ENCODE peak calls at places on chromosomes 6 and 20, in seven cellular contexts. One of them, this sample, is unnamed.

GRCh38 chr6:41967312-41968287 is 26.0 kb upstream of the CCND3 start:
- DNase-seq in HCT116: peak
- DNase-seq in endodermal cell: peak
- DNase-seq in iris pigment epithelial cell: peak
- DNase-seq in activated CD4-positive, alpha-beta T cell treated with anti-CD3 and anti-CD28 coated beads, Interleukin-2, amount 50 U/mL, for 24 hours: no peak
- DNase-seq in A549: peak
- DNase-seq in stimulated activated CD4-positive, alpha-beta T cell treated with anti-CD3 and anti-CD28 coated beads, Interleukin-4, amount 100 ng/mL, for 4 hours: no peak
- DNase-seq in this sample: peak

GRCh38 chr6:30885999-30886896 is 1.9 kb downstream of the DDR1 start:
- DNase-seq in HCT116: peak
- DNase-seq in endodermal cell: peak
- DNase-seq in iris pigment epithelial cell: peak
- DNase-seq in activated CD4-positive, alpha-beta T cell treated with anti-CD3 and anti-CD28 coated beads, Interleukin-2, amount 50 U/mL, for 24 hours: no peak
- DNase-seq in A549: peak
- DNase-seq in stimulated activated CD4-positive, alpha-beta T cell treated with anti-CD3 and anti-CD28 coated beads, Interleukin-4, amount 100 ng/mL, for 4 hours: peak
- DNase-seq in this sample: peak

GRCh38 chr6:89410231-89411018 is 1.6 kb downstream of the RRAGD start:
- DNase-seq in HCT116: no peak
- DNase-seq in endodermal cell: no peak
- DNase-seq in iris pigment epithelial cell: no peak
- DNase-seq in activated CD4-positive, alpha-beta T cell treated with anti-CD3 and anti-CD28 coated beads, Interleukin-2, amount 50 U/mL, for 24 hours: no peak
- DNase-seq in A549: no peak
- DNase-seq in stimulated activated CD4-positive, alpha-beta T cell treated with anti-CD3 and anti-CD28 coated beads, Interleukin-4, amount 100 ng/mL, for 4 hours: no peak
- DNase-seq in this sample: no peak

GRCh38 chr6:166693880-166694279 is 66.8 kb upstream of the RPS6KA2 start:
- DNase-seq in HCT116: peak
- DNase-seq in endodermal cell: no peak
- DNase-seq in iris pigment epithelial cell: no peak
- DNase-seq in activated CD4-positive, alpha-beta T cell treated with anti-CD3 and anti-CD28 coated beads, Interleukin-2, amount 50 U/mL, for 24 hours: no peak
- DNase-seq in A549: no peak
- DNase-seq in stimulated activated CD4-positive, alpha-beta T cell treated with anti-CD3 and anti-CD28 coated beads, Interleukin-4, amount 100 ng/mL, for 4 hours: no peak
- DNase-seq in this sample: no peak

GRCh38 chr6:149960488-149960887 is 3.3 kb upstream of the ULBP1 start:
- DNase-seq in HCT116: no peak
- DNase-seq in endodermal cell: no peak
- DNase-seq in iris pigment epithelial cell: no peak
- DNase-seq in activated CD4-positive, alpha-beta T cell treated with anti-CD3 and anti-CD28 coated beads, Interleukin-2, amount 50 U/mL, for 24 hours: no peak
- DNase-seq in A549: no peak
- DNase-seq in stimulated activated CD4-positive, alpha-beta T cell treated with anti-CD3 and anti-CD28 coated beads, Interleukin-4, amount 100 ng/mL, for 4 hours: no peak
- DNase-seq in this sample: no peak

GRCh38 chr6:74356385-74356784 is 660.4 kb downstream of the CD109 start:
- DNase-seq in HCT116: peak
- DNase-seq in endodermal cell: no peak
- DNase-seq in iris pigment epithelial cell: peak
- DNase-seq in activated CD4-positive, alpha-beta T cell treated with anti-CD3 and anti-CD28 coated beads, Interleukin-2, amount 50 U/mL, for 24 hours: no peak
- DNase-seq in A549: peak
- DNase-seq in stimulated activated CD4-positive, alpha-beta T cell treated with anti-CD3 and anti-CD28 coated beads, Interleukin-4, amount 100 ng/mL, for 4 hours: no peak
- DNase-seq in this sample: no peak

GRCh38 chr20:53187402-53187801 is 215.2 kb downstream of the TSHZ2 start:
- DNase-seq in HCT116: no peak
- DNase-seq in endodermal cell: no peak
- DNase-seq in iris pigment epithelial cell: no peak
- DNase-seq in activated CD4-positive, alpha-beta T cell treated with anti-CD3 and anti-CD28 coated beads, Interleukin-2, amount 50 U/mL, for 24 hours: no peak
- DNase-seq in A549: no peak
- DNase-seq in stimulated activated CD4-positive, alpha-beta T cell treated with anti-CD3 and anti-CD28 coated beads, Interleukin-4, amount 100 ng/mL, for 4 hours: no peak
- DNase-seq in this sample: no peak

GRCh38 chr20:4267242-4267641 is 251.9 kb upstream of the RNF24 start:
- DNase-seq in HCT116: no peak
- DNase-seq in endodermal cell: no peak
- DNase-seq in iris pigment epithelial cell: no peak
- DNase-seq in activated CD4-positive, alpha-beta T cell treated with anti-CD3 and anti-CD28 coated beads, Interleukin-2, amount 50 U/mL, for 24 hours: no peak
- DNase-seq in A549: no peak
- DNase-seq in stimulated activated CD4-positive, alpha-beta T cell treated with anti-CD3 and anti-CD28 coated beads, Interleukin-4, amount 100 ng/mL, for 4 hours: no peak
- DNase-seq in this sample: no peak

GRCh38 chr20:562232-562897 is 18.8 kb upstream of the CSNK2A1 start:
- DNase-seq in HCT116: no peak
- DNase-seq in endodermal cell: peak
- DNase-seq in iris pigment epithelial cell: no peak
- DNase-seq in activated CD4-positive, alpha-beta T cell treated with anti-CD3 and anti-CD28 coated beads, Interleukin-2, amount 50 U/mL, for 24 hours: no peak
- DNase-seq in A549: no peak
- DNase-seq in stimulated activated CD4-positive, alpha-beta T cell treated with anti-CD3 and anti-CD28 coated beads, Interleukin-4, amount 100 ng/mL, for 4 hours: no peak
- DNase-seq in this sample: no peak

GRCh38 chr6:116369540-116370327 is 1.0 kb upstream of the DSE start:
- DNase-seq in HCT116: no peak
- DNase-seq in endodermal cell: no peak
- DNase-seq in iris pigment epithelial cell: peak
- DNase-seq in activated CD4-positive, alpha-beta T cell treated with anti-CD3 and anti-CD28 coated beads, Interleukin-2, amount 50 U/mL, for 24 hours: no peak
- DNase-seq in A549: no peak
- DNase-seq in stimulated activated CD4-positive, alpha-beta T cell treated with anti-CD3 and anti-CD28 coated beads, Interleukin-4, amount 100 ng/mL, for 4 hours: no peak
- DNase-seq in this sample: no peak

GRCh38 chr20:43533060-43533459 is 25.6 kb downstream of the L3MBTL1 start:
- DNase-seq in HCT116: no peak
- DNase-seq in endodermal cell: no peak
- DNase-seq in iris pigment epithelial cell: peak
- DNase-seq in activated CD4-positive, alpha-beta T cell treated with anti-CD3 and anti-CD28 coated beads, Interleukin-2, amount 50 U/mL, for 24 hours: no peak
- DNase-seq in A549: no peak
- DNase-seq in stimulated activated CD4-positive, alpha-beta T cell treated with anti-CD3 and anti-CD28 coated beads, Interleukin-4, amount 100 ng/mL, for 4 hours: no peak
- DNase-seq in this sample: no peak

GRCh38 chr6:27503436-27504030 is 30.6 kb upstream of the ZNF184 start:
- DNase-seq in HCT116: peak
- DNase-seq in endodermal cell: peak
- DNase-seq in iris pigment epithelial cell: peak
- DNase-seq in activated CD4-positive, alpha-beta T cell treated with anti-CD3 and anti-CD28 coated beads, Interleukin-2, amount 50 U/mL, for 24 hours: peak
- DNase-seq in A549: peak
- DNase-seq in stimulated activated CD4-positive, alpha-beta T cell treated with anti-CD3 and anti-CD28 coated beads, Interleukin-4, amount 100 ng/mL, for 4 hours: peak
- DNase-seq in this sample: peak

GRCh38 chr6:10633216-10633615 is 61.2 kb downstream of the C6orf52 start:
- DNase-seq in HCT116: peak
- DNase-seq in endodermal cell: no peak
- DNase-seq in iris pigment epithelial cell: peak
- DNase-seq in activated CD4-positive, alpha-beta T cell treated with anti-CD3 and anti-CD28 coated beads, Interleukin-2, amount 50 U/mL, for 24 hours: no peak
- DNase-seq in A549: peak
- DNase-seq in stimulated activated CD4-positive, alpha-beta T cell treated with anti-CD3 and anti-CD28 coated beads, Interleukin-4, amount 100 ng/mL, for 4 hours: no peak
- DNase-seq in this sample: peak

GRCh38 chr6:52262620-52263344 is 18.5 kb upstream of the IL17F start:
- DNase-seq in HCT116: no peak
- DNase-seq in endodermal cell: no peak
- DNase-seq in iris pigment epithelial cell: no peak
- DNase-seq in activated CD4-positive, alpha-beta T cell treated with anti-CD3 and anti-CD28 coated beads, Interleukin-2, amount 50 U/mL, for 24 hours: no peak
- DNase-seq in A549: no peak
- DNase-seq in stimulated activated CD4-positive, alpha-beta T cell treated with anti-CD3 and anti-CD28 coated beads, Interleukin-4, amount 100 ng/mL, for 4 hours: no peak
- DNase-seq in this sample: no peak

GRCh38 chr6:43758617-43759050 is 11.4 kb upstream of the VEGFA start:
- DNase-seq in HCT116: no peak
- DNase-seq in endodermal cell: peak
- DNase-seq in iris pigment epithelial cell: no peak
- DNase-seq in activated CD4-positive, alpha-beta T cell treated with anti-CD3 and anti-CD28 coated beads, Interleukin-2, amount 50 U/mL, for 24 hours: no peak
- DNase-seq in A549: no peak
- DNase-seq in stimulated activated CD4-positive, alpha-beta T cell treated with anti-CD3 and anti-CD28 coated beads, Interleukin-4, amount 100 ng/mL, for 4 hours: no peak
- DNase-seq in this sample: peak

GRCh38 chr6:106974999-106975698 is 620 bp upstream of the CD24 start:
- DNase-seq in HCT116: no peak
- DNase-seq in endodermal cell: peak
- DNase-seq in iris pigment epithelial cell: peak
- DNase-seq in activated CD4-positive, alpha-beta T cell treated with anti-CD3 and anti-CD28 coated beads, Interleukin-2, amount 50 U/mL, for 24 hours: no peak
- DNase-seq in A549: peak
- DNase-seq in stimulated activated CD4-positive, alpha-beta T cell treated with anti-CD3 and anti-CD28 coated beads, Interleukin-4, amount 100 ng/mL, for 4 hours: peak
- DNase-seq in this sample: peak

GRCh38 chr6:11076540-11076939 is 17.1 kb upstream of the SMIM13 start:
- DNase-seq in HCT116: no peak
- DNase-seq in endodermal cell: no peak
- DNase-seq in iris pigment epithelial cell: no peak
- DNase-seq in activated CD4-positive, alpha-beta T cell treated with anti-CD3 and anti-CD28 coated beads, Interleukin-2, amount 50 U/mL, for 24 hours: no peak
- DNase-seq in A549: no peak
- DNase-seq in stimulated activated CD4-positive, alpha-beta T cell treated with anti-CD3 and anti-CD28 coated beads, Interleukin-4, amount 100 ng/mL, for 4 hours: no peak
- DNase-seq in this sample: no peak

GRCh38 chr20:44967207-44967807 is 995 bp downstream of the STK4 start:
- DNase-seq in HCT116: no peak
- DNase-seq in endodermal cell: no peak
- DNase-seq in iris pigment epithelial cell: no peak
- DNase-seq in activated CD4-positive, alpha-beta T cell treated with anti-CD3 and anti-CD28 coated beads, Interleukin-2, amount 50 U/mL, for 24 hours: no peak
- DNase-seq in A549: no peak
- DNase-seq in stimulated activated CD4-positive, alpha-beta T cell treated with anti-CD3 and anti-CD28 coated beads, Interleukin-4, amount 100 ng/mL, for 4 hours: no peak
- DNase-seq in this sample: peak

GRCh38 chr20:50518270-50518721 is 8.1 kb downstream of the PTPN1 start:
- DNase-seq in HCT116: no peak
- DNase-seq in endodermal cell: no peak
- DNase-seq in iris pigment epithelial cell: peak
- DNase-seq in activated CD4-positive, alpha-beta T cell treated with anti-CD3 and anti-CD28 coated beads, Interleukin-2, amount 50 U/mL, for 24 hours: no peak
- DNase-seq in A549: no peak
- DNase-seq in stimulated activated CD4-positive, alpha-beta T cell treated with anti-CD3 and anti-CD28 coated beads, Interleukin-4, amount 100 ng/mL, for 4 hours: no peak
- DNase-seq in this sample: no peak

GRCh38 chr6:17574871-17575560 is 25.1 kb upstream of the FAM8A1 start:
- DNase-seq in HCT116: no peak
- DNase-seq in endodermal cell: no peak
- DNase-seq in iris pigment epithelial cell: peak
- DNase-seq in activated CD4-positive, alpha-beta T cell treated with anti-CD3 and anti-CD28 coated beads, Interleukin-2, amount 50 U/mL, for 24 hours: no peak
- DNase-seq in A549: no peak
- DNase-seq in stimulated activated CD4-positive, alpha-beta T cell treated with anti-CD3 and anti-CD28 coated beads, Interleukin-4, amount 100 ng/mL, for 4 hours: no peak
- DNase-seq in this sample: no peak

GRCh38 chr6:152750694-152751093 is at the start of gene VIP:
- DNase-seq in HCT116: no peak
- DNase-seq in endodermal cell: peak
- DNase-seq in iris pigment epithelial cell: peak
- DNase-seq in activated CD4-positive, alpha-beta T cell treated with anti-CD3 and anti-CD28 coated beads, Interleukin-2, amount 50 U/mL, for 24 hours: no peak
- DNase-seq in A549: peak
- DNase-seq in stimulated activated CD4-positive, alpha-beta T cell treated with anti-CD3 and anti-CD28 coated beads, Interleukin-4, amount 100 ng/mL, for 4 hours: no peak
- DNase-seq in this sample: no peak

GRCh38 chr6:43217351-43217750 is 11.9 kb downstream of the DNPH1 start:
- DNase-seq in HCT116: no peak
- DNase-seq in endodermal cell: no peak
- DNase-seq in iris pigment epithelial cell: no peak
- DNase-seq in activated CD4-positive, alpha-beta T cell treated with anti-CD3 and anti-CD28 coated beads, Interleukin-2, amount 50 U/mL, for 24 hours: no peak
- DNase-seq in A549: no peak
- DNase-seq in stimulated activated CD4-positive, alpha-beta T cell treated with anti-CD3 and anti-CD28 coated beads, Interleukin-4, amount 100 ng/mL, for 4 hours: no peak
- DNase-seq in this sample: no peak

GRCh38 chr6:130037207-130037811 is 18.9 kb downstream of the L3MBTL3 start:
- DNase-seq in HCT116: no peak
- DNase-seq in endodermal cell: no peak
- DNase-seq in iris pigment epithelial cell: no peak
- DNase-seq in activated CD4-positive, alpha-beta T cell treated with anti-CD3 and anti-CD28 coated beads, Interleukin-2, amount 50 U/mL, for 24 hours: no peak
- DNase-seq in A549: no peak
- DNase-seq in stimulated activated CD4-positive, alpha-beta T cell treated with anti-CD3 and anti-CD28 coated beads, Interleukin-4, amount 100 ng/mL, for 4 hours: no peak
- DNase-seq in this sample: no peak

GRCh38 chr6:72083976-72084375 is 197.6 kb downstream of the RIMS1 start:
- DNase-seq in HCT116: no peak
- DNase-seq in endodermal cell: no peak
- DNase-seq in iris pigment epithelial cell: no peak
- DNase-seq in activated CD4-positive, alpha-beta T cell treated with anti-CD3 and anti-CD28 coated beads, Interleukin-2, amount 50 U/mL, for 24 hours: no peak
- DNase-seq in A549: no peak
- DNase-seq in stimulated activated CD4-positive, alpha-beta T cell treated with anti-CD3 and anti-CD28 coated beads, Interleukin-4, amount 100 ng/mL, for 4 hours: no peak
- DNase-seq in this sample: no peak

GRCh38 chr6:3383525-3383924 is 73.3 kb downstream of the SLC22A23 start:
- DNase-seq in HCT116: peak
- DNase-seq in endodermal cell: no peak
- DNase-seq in iris pigment epithelial cell: peak
- DNase-seq in activated CD4-positive, alpha-beta T cell treated with anti-CD3 and anti-CD28 coated beads, Interleukin-2, amount 50 U/mL, for 24 hours: no peak
- DNase-seq in A549: peak
- DNase-seq in stimulated activated CD4-positive, alpha-beta T cell treated with anti-CD3 and anti-CD28 coated beads, Interleukin-4, amount 100 ng/mL, for 4 hours: no peak
- DNase-seq in this sample: no peak

GRCh38 chr6:11732036-11732545 is 46.5 kb downstream of the ADTRP start:
- DNase-seq in HCT116: no peak
- DNase-seq in endodermal cell: no peak
- DNase-seq in iris pigment epithelial cell: peak
- DNase-seq in activated CD4-positive, alpha-beta T cell treated with anti-CD3 and anti-CD28 coated beads, Interleukin-2, amount 50 U/mL, for 24 hours: peak
- DNase-seq in A549: no peak
- DNase-seq in stimulated activated CD4-positive, alpha-beta T cell treated with anti-CD3 and anti-CD28 coated beads, Interleukin-4, amount 100 ng/mL, for 4 hours: peak
- DNase-seq in this sample: no peak